ENCODE peak calls at places on chromosome 11, in four cellular contexts. One of them, this sample, is unnamed.
A peak's percentile ranks its signal among the peaks of the same experiment; 100 is the strongest.

GRCh38 chr11:61023086-61024035 is 51.9 kb downstream of the CD6 start:
- DNase-seq in GM12878: no peak
- DNase-seq in H1: no peak
- DNase-seq in HepG2: no peak
- DNase-seq in this sample: no peak

GRCh38 chr11:115678942-115679341 is 174.7 kb upstream of the CADM1 start:
- DNase-seq in HepG2: peak; percentile 37
- DNase-seq in H1: peak; percentile 81
- DNase-seq in GM12878: no peak
- DNase-seq in this sample: no peak

GRCh38 chr11:56396047-56396446 is 16.4 kb upstream of the OR5AL1 start:
- DNase-seq in HepG2: no peak
- DNase-seq in H1: no peak
- DNase-seq in GM12878: no peak
- DNase-seq in this sample: no peak

GRCh38 chr11:14852571-14853177 is 39.4 kb downstream of the CYP2R1 start:
- DNase-seq in GM12878: no peak
- DNase-seq in HepG2: no peak
- DNase-seq in H1: no peak
- DNase-seq in this sample: no peak

GRCh38 chr11:10328314-10329090 is 23.6 kb downstream of the ADM start:
- DNase-seq in GM12878: no peak
- DNase-seq in H1: no peak
- DNase-seq in HepG2: no peak
- DNase-seq in this sample: no peak

GRCh38 chr11:116864531-116864930 is 27.1 kb upstream of the APOA1 start:
- DNase-seq in H1: no peak
- DNase-seq in HepG2: no peak
- DNase-seq in GM12878: no peak
- DNase-seq in this sample: no peak

GRCh38 chr11:95148938-95149337 is 59.3 kb downstream of the ENDOD1 start:
- DNase-seq in H1: no peak
- DNase-seq in HepG2: no peak
- DNase-seq in GM12878: no peak
- DNase-seq in this sample: no peak

GRCh38 chr11:77211040-77211451 is 83.0 kb downstream of the MYO7A start:
- DNase-seq in GM12878: no peak
- DNase-seq in H1: no peak
- DNase-seq in HepG2: no peak
- DNase-seq in this sample: no peak

GRCh38 chr11:78708388-78708787 is 133.7 kb upstream of the NARS2 start:
- DNase-seq in H1: no peak
- DNase-seq in HepG2: no peak
- DNase-seq in GM12878: no peak
- DNase-seq in this sample: no peak

GRCh38 chr11:58028687-58029411 is 1.9 kb upstream of the OR6Q1 start:
- DNase-seq in GM12878: no peak
- DNase-seq in HepG2: no peak
- DNase-seq in H1: no peak
- DNase-seq in this sample: no peak

GRCh38 chr11:73380897-73381410 is 4.8 kb downstream of the RELT start:
- DNase-seq in H1: no peak
- DNase-seq in GM12878: no peak
- DNase-seq in HepG2: no peak
- DNase-seq in this sample: no peak

GRCh38 chr11:73381589-73381988 is 5.4 kb downstream of the RELT start:
- DNase-seq in GM12878: no peak
- DNase-seq in H1: no peak
- DNase-seq in HepG2: no peak
- DNase-seq in this sample: no peak

GRCh38 chr11:73380321-73380720 is 4.1 kb downstream of the RELT start:
- DNase-seq in H1: no peak
- DNase-seq in GM12878: no peak
- DNase-seq in HepG2: no peak
- DNase-seq in this sample: no peak

GRCh38 chr11:73376803-73377629 is 817 bp downstream of the RELT start:
- DNase-seq in GM12878: no peak
- DNase-seq in HepG2: peak; percentile 54
- DNase-seq in H1: no peak
- DNase-seq in this sample: peak; percentile 82

DNA sequence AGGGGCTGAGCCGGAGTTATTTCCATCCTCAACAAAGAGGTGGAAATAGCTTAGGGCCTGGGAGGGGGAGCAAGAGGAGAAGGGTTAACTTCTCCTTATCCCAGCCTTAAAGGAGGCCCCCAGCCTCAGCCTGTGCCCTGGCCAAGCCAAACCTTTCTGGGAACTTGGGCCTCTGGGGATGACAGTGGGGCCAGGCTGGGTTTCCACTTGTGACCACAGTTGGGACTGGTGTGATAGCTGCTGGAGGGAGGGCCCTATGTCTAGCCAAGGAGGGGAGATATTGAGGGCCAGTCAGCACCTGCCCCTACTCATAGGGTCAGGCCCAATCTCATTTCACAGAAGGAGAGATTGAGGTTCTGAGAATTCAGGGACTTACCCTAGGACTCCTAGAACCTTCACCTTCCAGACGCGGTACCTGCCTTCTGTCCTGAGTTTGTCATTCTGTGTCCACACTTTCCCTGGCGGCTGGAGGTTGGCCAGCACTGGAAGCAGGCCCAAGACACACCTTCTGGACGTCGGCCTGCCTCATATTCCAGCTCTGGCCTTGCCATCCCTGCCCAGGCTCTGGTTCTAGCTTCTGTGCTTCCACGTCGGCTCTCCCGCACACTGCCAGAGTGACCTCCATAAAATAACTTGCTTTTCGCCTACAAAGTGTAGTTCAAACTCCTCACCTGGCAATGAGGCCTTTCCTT is 3.1 kb downstream of the RELT start:
- DNase-seq in HepG2: no peak
- DNase-seq in H1: no peak
- DNase-seq in GM12878: no peak
- DNase-seq in this sample: peak; percentile 19
- H3K4me2 ChIP-seq in HepG2: no peak overlapping the region
- H3K4me2 ChIP-seq in H1: no peak overlapping the region
- H3K4me2 ChIP-seq in GM12878: peak overlapping the region; percentile 88
- H3K4me2 ChIP-seq in this sample: no peak overlapping the region

GRCh38 chr11:71501071-71501985 is 25.7 kb upstream of the KRTAP5-7 start:
- DNase-seq in H1: peak; percentile 33
- DNase-seq in HepG2: no peak
- DNase-seq in GM12878: no peak
- DNase-seq in this sample: no peak
- H3K36me3 ChIP-seq in H1: peaks cover 6% of the 10 kb centered on the region
- H3K36me3 ChIP-seq in HepG2: peaks cover 12% of the 10 kb centered on the region
- H3K36me3 ChIP-seq in GM12878: peaks cover 12% of the 10 kb centered on the region
- H3K36me3 ChIP-seq in this sample: peaks cover 31% of the 10 kb centered on the region

GRCh38 chr11:131538322-131538721 is 167.9 kb downstream of the NTM start:
- DNase-seq in HepG2: no peak
- DNase-seq in GM12878: no peak
- DNase-seq in H1: no peak
- DNase-seq in this sample: no peak
- TF ChIP-seq BRCA1 in HepG2: no peak
- TF ChIP-seq BRCA1 in GM12878: no peak
- TF ChIP-seq BRCA1 in H1: no peak
- TF ChIP-seq BRCA1 in this sample: no peak

DNA sequence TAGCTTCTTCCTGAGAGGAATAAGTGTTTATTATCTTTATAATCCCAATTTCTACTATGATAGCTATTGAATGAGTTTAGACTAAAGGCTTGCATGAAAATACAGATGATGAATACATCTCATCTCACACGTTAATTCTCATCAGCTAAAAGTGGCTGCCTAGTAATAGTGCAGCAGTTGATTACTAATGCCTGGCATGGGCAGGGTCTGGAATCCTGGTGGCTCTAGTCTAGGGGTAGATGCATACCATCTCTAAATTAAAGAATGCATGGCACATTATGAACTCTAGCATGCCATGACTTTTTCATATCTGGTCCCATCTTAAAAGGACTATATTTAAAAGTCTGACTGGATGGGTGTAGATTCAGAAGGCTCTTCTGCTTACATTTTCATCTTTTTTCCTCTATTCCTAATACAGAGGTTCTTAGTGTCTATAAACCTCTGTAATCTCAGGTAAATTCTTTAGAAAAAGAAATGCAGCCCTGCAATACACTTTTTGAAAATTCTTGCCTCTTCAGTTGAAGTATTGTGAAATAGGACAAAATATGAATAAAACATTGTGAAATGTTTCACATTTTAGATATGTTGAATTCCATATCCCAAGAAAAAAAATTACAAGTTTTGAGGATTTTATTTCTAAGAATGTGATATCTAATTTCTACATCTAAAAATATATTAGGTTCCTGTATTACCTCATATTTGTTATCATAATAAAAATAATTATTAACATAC is 187.6 kb downstream of the C11orf87 start:
- DNase-seq in HepG2: no peak
- DNase-seq in H1: no peak
- DNase-seq in GM12878: no peak
- DNase-seq in this sample: no peak
- H3K4me2 ChIP-seq in HepG2: no peak overlapping the region
- H3K4me2 ChIP-seq in H1: no peak overlapping the region
- H3K4me2 ChIP-seq in GM12878: no peak overlapping the region
- H3K4me2 ChIP-seq in this sample: no peak overlapping the region

DNA sequence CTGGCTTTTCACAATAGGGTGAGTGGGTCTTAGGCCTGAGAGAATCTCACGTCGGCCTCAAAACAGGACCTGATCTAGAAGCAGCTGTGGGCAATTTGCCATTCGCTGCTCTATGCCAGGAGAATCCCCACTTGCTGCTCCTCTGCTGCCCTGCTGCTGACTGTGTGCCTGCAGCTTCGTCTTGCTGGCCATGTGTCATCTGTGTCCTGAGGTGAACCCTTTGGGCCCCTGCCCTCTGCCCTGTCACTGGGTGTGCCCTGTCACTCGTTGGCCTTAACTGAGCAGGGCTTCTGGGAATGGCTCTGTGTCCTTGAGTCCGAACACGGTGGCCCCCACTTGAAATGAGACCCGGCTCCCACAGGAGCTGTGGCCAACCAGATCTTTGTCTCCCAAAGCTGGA is 6.2 kb downstream of the NAA40 start:
- DNase-seq in H1: no peak
- DNase-seq in HepG2: peak; percentile 43
- DNase-seq in GM12878: no peak
- DNase-seq in this sample: no peak
- H3K36me3 ChIP-seq in H1: peaks cover 14% of the 10 kb centered on the region
- H3K36me3 ChIP-seq in HepG2: peaks cover 5% of the 10 kb centered on the region
- H3K36me3 ChIP-seq in GM12878: peaks cover 14% of the 10 kb centered on the region
- H3K36me3 ChIP-seq in this sample: peaks cover 78% of the 10 kb centered on the region

GRCh38 chr11:75968021-75968685 is 153.1 kb downstream of the UVRAG start:
- DNase-seq in H1: no peak
- DNase-seq in HepG2: no peak
- DNase-seq in GM12878: no peak
- DNase-seq in this sample: no peak

GRCh38 chr11:75969626-75970308 is 154.8 kb downstream of the UVRAG start:
- DNase-seq in GM12878: no peak
- DNase-seq in HepG2: no peak
- DNase-seq in H1: no peak
- DNase-seq in this sample: no peak

DNA sequence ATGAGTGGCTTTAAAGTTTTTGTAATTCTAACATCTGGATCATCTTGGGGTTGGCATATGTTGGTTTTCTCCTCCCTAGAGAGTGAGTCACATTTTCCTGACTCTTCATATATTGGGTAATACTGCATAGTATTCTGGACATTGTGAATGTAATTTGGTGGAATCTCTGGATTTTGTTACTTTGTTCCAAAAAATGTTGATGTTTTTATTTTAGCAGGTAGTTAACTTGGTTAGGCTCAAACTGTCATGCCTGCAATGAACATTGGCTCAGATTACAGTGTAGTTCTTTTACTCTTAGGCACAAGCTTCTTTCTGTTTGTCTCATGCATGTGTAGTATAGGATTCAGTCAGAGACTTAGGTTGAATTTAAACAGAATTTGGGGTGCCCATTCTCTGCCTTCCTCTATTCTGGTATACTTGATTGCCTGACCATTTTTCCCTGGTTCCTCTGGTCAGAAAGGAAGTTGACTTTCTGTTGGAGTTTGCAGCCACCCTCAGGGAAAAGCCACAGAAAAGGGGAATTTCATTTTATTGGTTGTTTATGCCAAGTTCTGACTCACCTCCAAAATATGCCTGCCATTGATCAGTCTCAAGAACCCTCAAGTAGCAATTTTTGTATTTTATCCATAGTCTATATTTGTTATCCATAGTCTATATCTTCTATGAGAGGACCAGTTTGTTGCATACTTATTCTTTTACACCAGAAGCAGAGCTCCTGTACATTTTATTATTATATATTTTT is 151.7 kb downstream of the UVRAG start:
- DNase-seq in GM12878: no peak
- DNase-seq in HepG2: no peak
- DNase-seq in H1: no peak
- DNase-seq in this sample: no peak
- TF ChIP-seq BRCA1 in GM12878: no peak
- TF ChIP-seq BRCA1 in HepG2: no peak
- TF ChIP-seq BRCA1 in H1: no peak
- TF ChIP-seq BRCA1 in this sample: no peak

This sample was measured in K562.